ENCODE peak calls at places on chromosomes 2 and 18, in seven cellular contexts. H is keratinocyte, N is esophagus squamous epithelium, C is neural progenitor cell, G is transverse colon, O is lower lobe of right lung, L is HCT116. D is an unnamed sample. For H3K9me3 and H3K27me3, the result is how much of the 10 kb centered on the place peaks cover.

GRCh38 chr2:69386376-69386775 is 651 bp downstream of the GFPT1 start:
- DNase-seq in G (no peak), C (no peak), L (no peak), H (no peak), N (no peak), O (no peak), D (no peak)

GRCh38 chr2:184520441-184520840 is 77.9 kb upstream of the ZNF804A start:
- DNase-seq in N (no peak), H (no peak), C (no peak), O (no peak), L (no peak), G (no peak), D (no peak)

GRCh38 chr2:173288561-173288960 is 66.1 kb upstream of the CDCA7 start:
- DNase-seq in C (no peak), N (no peak), H (no peak), O (no peak), L (no peak), G (no peak), D (no peak)

GRCh38 chr2:3174626-3175567 is 202.7 kb downstream of the EIPR1 start:
- DNase-seq in H (no peak), C (no peak), G (no peak), L (no peak), O (peak), N (no peak), D (no peak)

GRCh38 chr2:85083092-85083491 is 50.1 kb upstream of the TCF7L1 start:
- DNase-seq in C (no peak), H (no peak), O (no peak), L (no peak), N (no peak), G (no peak), D (no peak)

GRCh38 chr2:101388232-101388631 is 929 bp upstream of the CREG2 start:
- DNase-seq in N (no peak), G (no peak), C (no peak), O (no peak), L (no peak), H (peak), D (no peak)

GRCh38 chr2:151156431-151156830 is 105.2 kb downstream of the RBM43 start:
- DNase-seq in N (no peak), H (no peak), C (no peak), O (no peak), G (no peak), L (no peak), D (no peak)

GRCh38 chr18:22314406-22314805 is 103.3 kb downstream of the CTAGE1 start:
- DNase-seq in G (no peak), L (no peak), O (no peak), N (no peak), C (no peak), H (no peak), D (no peak)

GRCh38 chr2:158297120-158297519 is 159.4 kb downstream of the CCDC148 start:
- DNase-seq in H (no peak), G (no peak), N (no peak), C (no peak), O (no peak), L (no peak), D (no peak)

GRCh38 chr2:38438133-38438532 is 61.1 kb upstream of the ATL2 start:
- DNase-seq in L (no peak), N (no peak), O (no peak), G (no peak), H (no peak), C (no peak), D (no peak)

GRCh38 chr18:75582406-75582821 is 154.9 kb upstream of the SMIM21 start:
- DNase-seq in L (no peak), C (no peak), N (no peak), H (no peak), G (no peak), O (no peak), D (no peak)

GRCh38 chr2:107669335-107669734 is 157.4 kb upstream of the RGPD4 start:
- DNase-seq in C (peak), L (no peak), H (no peak), N (no peak), G (no peak), O (no peak), D (no peak)

GRCh38 chr2:237441605-237442004 is 27.6 kb upstream of the COL6A3 start:
- DNase-seq in L (no peak), C (no peak), G (no peak), H (no peak), O (no peak), N (no peak), D (no peak)
- H3K27ac ChIP-seq in L (no peak), C (no peak), G (peak), H (no peak), O (no peak), N (peak), D (no peak)

DNA sequence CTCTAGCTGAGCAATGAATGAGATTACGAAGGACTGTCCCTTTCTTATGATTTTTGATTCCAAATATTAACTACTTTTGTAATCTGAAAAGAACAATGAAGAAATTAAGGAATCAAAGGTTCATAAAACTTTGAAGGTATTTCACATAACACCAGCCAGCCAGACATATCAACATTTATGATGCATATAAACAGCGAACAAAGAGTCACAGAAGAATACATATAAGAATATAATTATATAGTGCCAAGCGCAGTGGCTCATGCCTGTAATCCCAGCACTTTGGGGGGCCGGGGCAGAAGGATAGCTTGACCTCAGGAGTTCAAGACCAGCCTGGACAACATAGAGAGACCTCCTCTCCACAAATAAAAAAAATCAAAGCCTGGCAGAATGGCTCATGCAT is 34.1 kb downstream of the PIAS2 start:
- DNase-seq in C (no peak), O (no peak), G (no peak), N (no peak), H (no peak), L (no peak), D (no peak)
- H3K9me3 ChIP-seq in C (under half), O (under half), G (under half), N (under half), H (under half), L (under half), D (under half)

DNA sequence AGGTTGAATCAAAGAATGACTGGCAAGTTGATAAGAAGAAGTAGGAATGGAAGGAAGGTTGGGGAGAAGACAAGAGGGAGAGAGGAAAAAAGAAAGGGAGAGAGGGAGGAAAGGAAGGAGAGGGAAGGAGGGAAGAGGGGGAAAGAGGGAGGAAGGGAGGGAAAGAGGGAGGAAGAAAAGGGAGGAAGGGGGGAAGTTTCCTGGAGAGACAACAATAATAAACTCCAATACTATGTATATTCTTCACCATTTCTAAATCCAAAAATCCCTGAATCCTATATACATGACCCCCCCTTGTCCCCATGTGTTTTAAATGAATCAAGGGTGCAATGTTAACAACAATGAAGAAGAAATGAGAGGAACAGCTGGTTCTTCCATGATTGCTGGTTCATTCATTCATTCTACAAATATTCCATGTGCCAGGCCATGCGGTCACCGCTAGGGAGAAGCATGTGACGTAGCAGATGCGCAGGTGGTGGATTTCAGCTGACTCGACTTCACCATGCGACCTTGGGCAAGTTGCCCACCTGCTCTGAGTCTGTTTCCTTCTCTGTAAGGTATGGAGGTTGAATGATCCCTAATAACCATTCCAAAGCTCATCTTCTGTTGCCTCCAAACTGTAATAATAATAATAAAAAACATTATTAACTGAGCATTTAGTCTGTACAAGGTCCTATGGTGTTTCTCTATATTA is 77.6 kb downstream of the EN1 start:
- DNase-seq in N (no peak), C (no peak), G (no peak), H (no peak), O (no peak), L (no peak), D (no peak)
- H3K27me3 ChIP-seq in N (under half), C (half or more), G (under half), H (under half), O (under half), L (under half), D (under half)

GRCh38 chr2:98726735-98727368 is 4.1 kb downstream of the MGAT4A start:
- DNase-seq in H (no peak), L (no peak), O (no peak), N (no peak), G (no peak), C (no peak), D (no peak)
- H3K27ac ChIP-seq in H (no peak), L (no peak), O (peak), N (peak), G (peak), C (no peak), D (peak)

DNA sequence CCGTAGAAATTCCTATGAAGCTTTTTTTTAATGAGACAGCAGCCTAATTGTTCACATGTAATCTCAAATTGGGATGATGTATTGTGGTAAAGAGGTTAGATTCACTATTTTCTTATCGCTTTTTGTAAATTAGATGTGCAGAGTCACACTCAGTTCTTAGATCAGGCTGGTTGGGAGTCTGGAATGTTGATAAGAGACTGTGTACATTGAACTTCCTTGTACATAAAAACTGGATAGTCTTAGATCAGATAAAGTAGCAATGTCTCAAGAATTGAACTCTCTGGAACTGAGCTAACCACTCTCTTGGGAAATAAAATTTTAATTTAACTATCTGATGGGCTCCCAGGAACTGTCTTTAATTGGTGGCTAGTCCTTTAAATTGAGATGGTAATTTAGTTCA is 108.1 kb upstream of the MSTN start:
- DNase-seq in O (no peak), G (no peak), H (no peak), C (no peak), N (no peak), L (no peak), D (no peak)
- H3K9me3 ChIP-seq in O (under half), G (under half), H (under half), C (under half), N (under half), L (under half), D (under half)

D was measured in effector memory CD4-positive, alpha-beta T cell.